ENCODE peak calls at places on chromosome 10, in seven cellular contexts. R, T, N, V, Y, C and K are unnamed samples.

GRCh38 chr10:88028654-88029053 is 165.2 kb downstream of the PTEN start:
- DNase-seq in R (peak; percentile 21), T (no peak), N (no peak), V (no peak), Y (no peak), C (no peak), K (no peak)

GRCh38 chr10:14592026-14592425 is 182.7 kb downstream of the FAM107B start:
- DNase-seq in R (no peak), T (peak; percentile 17), N (no peak), V (no peak), Y (peak; percentile 72), C (no peak), K (no peak)

GRCh38 chr10:74164641-74165529 is 13.9 kb downstream of the ADK start:
- DNase-seq in R (no peak), T (no peak), N (peak; percentile 28), V (peak; percentile 18), Y (no peak), C (no peak), K (no peak)

GRCh38 chr10:112202561-112203241 is 19.1 kb upstream of the GPAM start:
- DNase-seq in R (no peak), T (no peak), N (peak; percentile 70), V (no peak), Y (peak; percentile 64), C (no peak), K (no peak)

GRCh38 chr10:92901819-92902234 is 53.5 kb downstream of the EXOC6 start:
- DNase-seq in R (no peak), T (no peak), N (no peak), V (no peak), Y (no peak), C (no peak), K (no peak)

GRCh38 chr10:53957401-53957800 is 843.6 kb downstream of the PCDH15 start:
- DNase-seq in R (peak; percentile 34), T (no peak), N (no peak), V (peak; percentile 6), Y (peak; percentile 1), C (no peak), K (no peak)

GRCh38 chr10:2986341-2986933 is 80.9 kb upstream of the PFKP start:
- DNase-seq in R (no peak), T (no peak), N (no peak), V (no peak), Y (no peak), C (no peak), K (no peak)

GRCh38 chr10:48469516-48470020 is 135.3 kb downstream of the ARHGAP22 start:
- DNase-seq in R (peak; percentile 58), T (peak; percentile 22), N (no peak), V (no peak), Y (no peak), C (no peak), K (peak; percentile 63)

GRCh38 chr10:83373659-83374058 is 765.6 kb upstream of the GHITM start:
- DNase-seq in R (peak; percentile 20), T (peak; percentile 50), N (no peak), V (no peak), Y (peak; percentile 47), C (no peak), K (peak; percentile 80)

GRCh38 chr10:9222917-9223316 is 1168.4 kb downstream of the GATA3 start:
- DNase-seq in R (peak; percentile 34), T (no peak), N (no peak), V (peak; percentile 62), Y (peak; percentile 17), C (no peak), K (no peak)

GRCh38 chr10:72254891-72255568 is 18.7 kb upstream of the DDIT4 start:
- DNase-seq in R (peak; percentile 84), T (peak; percentile 90), N (peak; percentile 57), V (peak; percentile 95), Y (peak; percentile 75), C (peak; percentile 44), K (peak; percentile 94)

GRCh38 chr10:68239069-68239468 is 7.2 kb upstream of the ATOH7 start:
- DNase-seq in R (no peak), T (no peak), N (no peak), V (no peak), Y (no peak), C (no peak), K (peak; percentile 20)

GRCh38 chr10:6089334-6090219 is 743 bp downstream of the RBM17 start:
- DNase-seq in R (peak; percentile 59), T (peak; percentile 44), N (no peak), V (no peak), Y (peak; percentile 61), C (peak; percentile 26), K (peak; percentile 84)

GRCh38 chr10:49280001-49280408 is 19.0 kb upstream of the C10orf71 start:
- DNase-seq in R (no peak), T (no peak), N (peak; percentile 15), V (no peak), Y (peak; percentile 20), C (no peak), K (no peak)

GRCh38 chr10:19158358-19158757 is 109.8 kb downstream of the MALRD1 start:
- DNase-seq in R (no peak), T (no peak), N (no peak), V (no peak), Y (no peak), C (no peak), K (no peak)

GRCh38 chr10:122911889-122912484 is 1.6 kb downstream of the FAM24A start:
- DNase-seq in R (no peak), T (peak; percentile 76), N (peak; percentile 52), V (peak; percentile 55), Y (peak; percentile 53), C (peak; percentile 82), K (peak; percentile 95)

GRCh38 chr10:57320416-57320815 is 947.3 kb downstream of the IPMK start:
- DNase-seq in R (no peak), T (no peak), N (no peak), V (no peak), Y (no peak), C (no peak), K (no peak)

GRCh38 chr10:129161184-129161583 is 305.9 kb upstream of the MGMT start:
- DNase-seq in R (no peak), T (peak; percentile 79), N (peak; percentile 5), V (peak; percentile 6), Y (peak; percentile 0), C (peak; percentile 31), K (peak; percentile 83)

GRCh38 chr10:89535185-89536012 is at the start of gene SLC16A12:
- DNase-seq in R (peak; percentile 74), T (peak; percentile 75), N (no peak), V (peak; percentile 18), Y (no peak), C (peak; percentile 59), K (peak; percentile 90)

GRCh38 chr10:77191324-77192049 is 446.1 kb downstream of the KCNMA1 start:
- DNase-seq in R (no peak), T (no peak), N (no peak), V (no peak), Y (no peak), C (no peak), K (no peak)

GRCh38 chr10:61301560-61301959 is 151.6 kb downstream of the TMEM26 start:
- DNase-seq in R (peak; percentile 26), T (no peak), N (peak; percentile 26), V (peak; percentile 63), Y (no peak), C (no peak), K (no peak)

GRCh38 chr10:43118631-43119415 is 19.4 kb upstream of the CSGALNACT2 start:
- DNase-seq in R (no peak), T (no peak), N (no peak), V (no peak), Y (no peak), C (no peak), K (no peak)

GRCh38 chr10:110569120-110569519 is 1.6 kb downstream of the SMC3 start:
- DNase-seq in R (no peak), T (no peak), N (no peak), V (no peak), Y (no peak), C (no peak), K (no peak)
- H3K9ac ChIP-seq in R (peak overlapping the region; percentile 93), T (no peak overlapping the region), N (no peak overlapping the region), V (no peak overlapping the region), Y (no peak overlapping the region), C (no peak overlapping the region), K (peak overlapping the region; percentile 99)

DNA sequence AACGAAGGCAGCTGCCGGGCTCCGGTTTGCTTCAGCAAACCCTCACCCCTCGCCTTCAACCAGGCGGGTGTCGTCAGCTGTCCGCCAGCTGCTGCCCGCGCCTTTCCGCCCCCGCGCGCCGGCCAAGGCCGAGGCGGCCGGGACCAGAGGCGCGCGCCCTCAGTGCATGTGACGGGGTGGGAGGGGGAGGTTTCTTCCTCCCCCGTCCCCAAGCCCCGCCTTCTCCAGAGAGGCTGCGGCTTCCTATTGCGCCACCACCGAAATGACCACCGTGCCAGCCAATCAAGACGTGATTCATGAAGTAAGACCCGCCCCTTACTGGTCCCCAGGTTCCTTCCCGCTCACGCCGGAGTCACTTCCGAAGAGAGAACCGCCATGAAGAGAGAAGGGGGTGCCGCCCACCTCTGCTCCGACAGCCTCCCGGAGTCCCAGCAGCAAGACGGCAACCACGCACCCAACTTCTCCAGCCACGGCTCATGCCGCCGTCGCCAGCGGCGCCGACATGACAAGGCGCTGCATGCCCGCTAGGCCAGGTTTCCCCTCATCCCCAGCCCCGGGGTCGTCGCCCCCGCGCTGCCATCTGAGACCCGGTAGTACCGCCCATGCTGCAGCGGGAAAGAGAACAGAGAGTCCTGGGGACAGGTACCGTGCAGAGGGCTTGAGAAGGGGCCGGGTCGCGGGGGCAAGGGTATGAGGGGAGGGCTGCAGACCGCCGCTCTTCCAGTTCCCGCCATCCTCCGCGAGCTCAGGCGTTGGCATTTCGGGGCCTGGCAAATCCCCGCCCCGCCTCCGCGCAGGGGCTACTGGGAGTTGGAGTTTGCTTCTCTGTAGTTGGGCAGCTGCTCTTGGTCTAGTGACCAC is at the start of gene SLF2:
- DNase-seq in R (peak; percentile 99), T (peak; percentile 98), N (peak; percentile 98), V (peak; percentile 99), Y (peak; percentile 96), C (peak; percentile 97), K (peak; percentile 98)
- H3K9ac ChIP-seq in R (peak within 1 kb of the TSS; percentile 91), T (peak within 1 kb of the TSS; percentile 73), N (peak within 1 kb of the TSS; percentile 97), V (peak within 1 kb of the TSS; percentile 93), Y (peak within 1 kb of the TSS; percentile 67), C (peak within 1 kb of the TSS; percentile 95), K (peak within 1 kb of the TSS; percentile 70)

GRCh38 chr10:103652599-103653281 is 159.2 kb downstream of the NEURL1 start:
- DNase-seq in R (no peak), T (no peak), N (no peak), V (no peak), Y (no peak), C (no peak), K (no peak)

GRCh38 chr10:103657061-103657591 is 163.6 kb downstream of the NEURL1 start:
- DNase-seq in R (no peak), T (no peak), N (no peak), V (no peak), Y (peak; percentile 20), C (no peak), K (no peak)

GRCh38 chr10:103651783-103652476 is 158.4 kb downstream of the NEURL1 start:
- DNase-seq in R (no peak), T (no peak), N (no peak), V (no peak), Y (no peak), C (no peak), K (no peak)

GRCh38 chr10:103654925-103655324 is 161.4 kb downstream of the NEURL1 start:
- DNase-seq in R (no peak), T (no peak), N (no peak), V (no peak), Y (no peak), C (no peak), K (no peak)

GRCh38 chr10:103653581-103654020 is 160.1 kb downstream of the NEURL1 start:
- DNase-seq in R (no peak), T (no peak), N (no peak), V (no peak), Y (no peak), C (no peak), K (no peak)
- H3K9ac ChIP-seq in R (no peak overlapping the region), T (no peak overlapping the region), N (no peak overlapping the region), V (no peak overlapping the region), Y (no peak overlapping the region), C (no peak overlapping the region), K (no peak overlapping the region)

GRCh38 chr10:22598488-22598887 is 115.9 kb downstream of the PIP4K2A start:
- DNase-seq in R (peak; percentile 45), T (no peak), N (no peak), V (no peak), Y (no peak), C (no peak), K (no peak)
- H3K9ac ChIP-seq in R (peak overlapping the region; percentile 10), T (no peak overlapping the region), N (no peak overlapping the region), V (no peak overlapping the region), Y (no peak overlapping the region), C (no peak overlapping the region), K (no peak overlapping the region)